ENCODE peak calls at places on chromosomes 4 and X, in five cellular contexts. D is right lobe of liver, Z is mammary epithelial cell, K is IMR-90, V is HL-60. C is an unnamed sample.

GRCh38 chrX:7108995-7109634 is 38.4 kb upstream of the STS start:
- DNase-seq in D (no peak), V (no peak), K (no peak), Z (no peak), C (peak)

GRCh38 chr4:123562994-123563745 is 166.6 kb downstream of the SPRY1 start:
- DNase-seq in D (no peak), K (peak), V (no peak), Z (peak), C (peak)

GRCh38 chrX:39969099-39969825 is 128.5 kb downstream of the BCOR start:
- DNase-seq in D (no peak), Z (no peak), K (no peak), V (no peak), C (no peak)

GRCh38 chr4:186946682-186947294 is 223.1 kb upstream of the FAT1 start:
- DNase-seq in V (no peak), K (peak), D (no peak), Z (no peak), C (no peak)

GRCh38 chrX:72038868-72039267 is 92.8 kb downstream of the RTL5 start:
- DNase-seq in Z (no peak), D (no peak), V (no peak), K (no peak), C (no peak)

GRCh38 chr4:146643812-146644401 is 5.2 kb downstream of the POU4F2 start:
- DNase-seq in Z (peak), D (no peak), K (peak), V (no peak), C (peak)

GRCh38 chrX:138026211-138026610 is 460.3 kb downstream of the ZIC3 start:
- DNase-seq in D (no peak), Z (no peak), K (no peak), V (no peak), C (peak)

GRCh38 chr4:145843148-145843547 is 95.5 kb downstream of the ZNF827 start:
- DNase-seq in V (no peak), D (no peak), Z (peak), K (peak), C (peak)

GRCh38 chr4:2714918-2715317 is 41.2 kb downstream of the TNIP2 start:
- DNase-seq in Z (no peak), K (no peak), V (no peak), D (no peak), C (no peak)

GRCh38 chrX:69543572-69543971 is 39.4 kb downstream of the NALF2 start:
- DNase-seq in Z (no peak), V (no peak), K (no peak), D (no peak), C (no peak)

GRCh38 chr4:42152507-42153504 is at the start of gene BEND4:
- DNase-seq in D (no peak), K (no peak), Z (no peak), V (no peak), C (peak)

GRCh38 chr4:42150653-42151567 is 1.5 kb downstream of the BEND4 start:
- DNase-seq in D (no peak), Z (peak), K (no peak), V (peak), C (peak)

GRCh38 chr4:42149004-42149403 is 3.5 kb downstream of the BEND4 start:
- DNase-seq in D (no peak), K (no peak), Z (no peak), V (no peak), C (no peak)

GRCh38 chr4:42148453-42148852 is 4.0 kb downstream of the BEND4 start:
- DNase-seq in V (no peak), Z (no peak), K (no peak), D (no peak), C (no peak)

GRCh38 chr4:42151568-42152506 is 618 bp downstream of the BEND4 start:
- DNase-seq in D (no peak), V (no peak), Z (no peak), K (no peak), C (peak)
- H3K27ac ChIP-seq in D (no peak), V (no peak), Z (no peak), K (no peak), C (no peak)

GRCh38 chr4:38923746-38924145 is 56.1 kb downstream of the FAM114A1 start:
- DNase-seq in V (no peak), D (no peak), K (no peak), Z (no peak), C (no peak)
- H3K27ac ChIP-seq in V (no peak), D (no peak), K (no peak), Z (no peak), C (no peak)

DNA sequence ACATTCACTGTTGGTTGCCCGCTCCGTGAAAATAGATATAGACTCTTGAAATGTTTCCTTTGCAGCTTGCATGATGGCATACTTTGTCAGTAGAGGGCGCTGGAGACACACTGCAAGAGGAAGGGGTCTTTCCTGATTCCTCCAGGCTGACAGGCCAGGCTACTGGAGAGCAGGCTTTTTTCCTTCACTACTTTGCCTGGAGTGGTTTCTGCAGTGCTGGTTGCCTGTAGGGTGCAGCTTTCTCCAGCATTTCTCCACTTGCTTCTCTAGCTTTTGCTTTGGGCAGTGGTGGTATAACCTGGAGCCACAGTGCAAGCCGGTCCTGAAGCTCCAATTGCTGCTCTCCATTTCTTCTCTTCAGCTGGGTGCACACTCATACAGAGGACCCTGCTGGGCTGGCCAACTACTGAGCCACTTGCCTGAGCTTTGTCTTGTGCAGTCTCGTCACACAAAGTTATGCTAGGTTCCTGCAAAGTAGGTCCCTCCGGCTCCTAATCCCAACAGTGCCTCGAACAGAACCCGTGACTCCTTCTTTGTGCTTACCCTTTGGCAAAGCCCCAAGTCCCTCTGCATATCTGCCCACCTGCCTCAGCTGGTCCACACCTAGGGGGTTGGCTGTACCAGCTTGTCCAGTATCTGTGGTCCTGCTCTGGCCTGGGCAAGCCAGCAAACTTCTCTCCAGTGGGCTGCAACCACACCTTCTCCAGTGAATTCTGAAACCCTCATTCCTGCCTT is 46.3 kb downstream of the RASSF6 start:
- DNase-seq in K (peak), D (no peak), V (peak), Z (peak), C (peak)
- H3K27ac ChIP-seq in K (no peak), D (no peak), V (no peak), Z (no peak), C (no peak)

GRCh38 chr4:74631338-74631737 is 163.0 kb downstream of the BTC start:
- DNase-seq in D (no peak), V (peak), K (no peak), Z (peak), C (peak)
- H3K27ac ChIP-seq in D (no peak), V (no peak), K (no peak), Z (peak), C (no peak)

DNA sequence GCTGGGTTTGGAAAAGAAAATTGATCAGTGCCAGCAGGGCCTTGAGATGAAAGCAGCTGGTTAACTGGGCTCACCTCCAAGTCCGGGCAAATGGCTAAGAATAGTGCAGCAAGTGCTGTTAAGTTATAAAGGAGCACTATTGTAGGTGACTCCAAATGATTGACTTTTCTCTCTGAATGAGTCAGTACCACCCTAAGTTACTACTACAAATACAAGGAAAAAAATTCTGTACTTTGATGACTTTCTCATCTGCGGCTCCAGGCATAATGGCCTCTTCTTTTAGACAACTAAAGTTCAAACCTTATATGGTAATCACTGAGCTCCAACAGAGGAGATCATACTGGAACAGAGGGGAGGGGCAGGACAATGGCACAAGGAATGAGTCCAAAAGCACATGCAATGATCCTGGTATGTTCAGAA is 733.4 kb upstream of the INTU start:
- DNase-seq in Z (peak), K (peak), V (no peak), D (no peak), C (peak)
- H3K27ac ChIP-seq in Z (no peak), K (peak), V (no peak), D (no peak), C (peak)

DNA sequence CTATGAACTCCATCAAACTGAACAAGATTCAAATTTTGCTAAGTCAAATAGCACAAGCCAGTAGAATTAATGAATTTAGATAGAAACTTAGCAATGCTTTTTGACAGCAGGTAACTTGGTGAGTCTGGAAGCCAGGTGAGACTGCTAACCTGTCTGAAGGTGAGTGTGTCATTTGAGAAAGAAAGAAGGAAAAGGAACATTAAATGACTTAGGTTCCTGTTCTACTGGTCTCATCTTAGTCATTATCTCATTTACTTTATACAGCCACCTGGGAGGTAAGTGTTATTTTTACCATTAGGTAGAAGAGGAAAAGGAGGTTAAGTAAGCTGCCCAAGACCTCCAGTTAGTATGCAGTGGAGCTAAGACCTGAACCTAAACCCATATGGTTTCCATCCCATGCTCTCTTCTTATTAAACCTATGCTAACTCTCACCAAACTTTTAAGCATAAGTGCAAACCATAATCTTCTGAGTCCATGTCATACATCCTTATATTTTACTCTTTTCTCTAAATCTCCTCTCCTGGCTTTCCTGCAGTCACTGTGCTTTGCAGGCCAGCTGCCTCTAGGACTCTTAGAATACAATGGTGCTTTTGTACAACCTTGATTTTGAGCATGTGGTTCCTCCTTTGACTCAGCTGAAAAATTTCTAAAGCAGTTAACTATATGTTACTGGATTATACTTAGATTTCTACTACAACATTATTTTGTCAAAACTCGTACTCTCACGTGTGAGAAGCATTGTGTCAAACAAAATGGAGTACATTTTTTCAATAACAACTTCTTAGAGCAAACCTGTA is 68.5 kb downstream of the ATP10D start:
- DNase-seq in K (peak), Z (peak), V (no peak), D (no peak), C (no peak)
- H3K27ac ChIP-seq in K (no peak), Z (peak), V (no peak), D (no peak), C (no peak)

DNA sequence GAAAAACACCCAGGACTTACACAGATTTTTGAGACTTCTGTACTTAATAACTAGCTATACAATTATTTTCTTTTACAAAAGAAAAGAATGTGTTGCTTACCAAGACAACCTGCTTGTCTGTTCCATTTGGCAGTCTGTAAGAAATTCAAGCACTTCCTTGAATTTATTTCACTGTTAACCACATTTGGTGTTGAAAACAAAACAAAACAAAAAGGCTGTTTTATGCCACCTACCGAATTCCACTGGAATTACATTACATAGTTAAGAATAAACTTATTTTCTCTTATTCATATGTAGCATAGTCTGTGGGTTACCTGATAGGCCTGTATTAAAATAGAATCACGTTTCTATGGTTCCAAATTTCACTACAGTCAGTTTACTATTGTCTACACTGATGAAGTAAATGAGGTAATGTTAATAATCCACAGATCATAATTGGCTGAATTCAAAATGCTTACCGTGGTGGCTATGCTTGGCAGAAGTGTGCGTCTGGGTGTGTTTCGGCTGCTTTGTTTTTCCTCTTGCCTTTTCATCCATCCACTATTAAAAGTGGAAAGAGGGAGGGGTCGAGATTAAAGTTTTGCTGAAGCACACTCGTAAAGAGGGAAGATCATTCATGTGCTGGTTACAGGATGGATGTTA is at the start of gene TLR1:
- DNase-seq in Z (peak), V (peak), K (peak), D (no peak), C (peak)
- H3K27ac ChIP-seq in Z (peak), V (peak), K (no peak), D (peak), C (no peak)

GRCh38 chr4:6351246-6352000 is 81.8 kb downstream of the WFS1 start:
- DNase-seq in V (no peak), D (no peak), Z (no peak), K (no peak), C (no peak)
- H3K27ac ChIP-seq in V (no peak), D (no peak), Z (no peak), K (no peak), C (no peak)

DNA sequence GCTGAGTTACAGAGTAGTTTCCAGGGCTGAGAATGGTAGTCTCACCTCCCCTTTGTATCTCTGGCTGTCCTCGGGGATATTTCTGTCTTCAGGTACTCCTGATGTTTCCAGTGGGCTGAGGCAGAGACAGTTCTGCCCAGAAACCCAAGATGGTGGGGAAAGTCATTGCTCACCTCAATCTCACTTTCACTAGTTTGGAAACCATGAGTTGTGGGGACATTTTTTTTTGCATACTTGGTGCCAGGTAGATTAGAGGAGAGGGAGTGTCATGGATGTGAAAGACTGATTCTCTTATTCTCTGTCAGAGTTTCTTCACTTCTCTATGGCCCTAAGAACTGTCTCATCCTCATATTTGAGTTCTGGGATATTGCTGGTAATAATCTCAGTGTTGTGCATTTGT is 708.6 kb upstream of the MAGEB2 start:
- DNase-seq in V (no peak), D (no peak), Z (no peak), K (no peak), C (no peak)
- H3K27ac ChIP-seq in V (no peak), D (no peak), Z (no peak), K (no peak), C (no peak)

C was measured in GM23248.